ENCODE peak calls at places on chromosome 5, in four cellular contexts. S is HTR-8/SVneo, C is left ventricle myocardium inferior, U is body of pancreas. M is an unnamed sample.

GRCh38 chr5:171571663-171572062 is 152.2 kb downstream of the FGF18 start:
- DNase-seq in U (no peak), S (peak), C (no peak), M (no peak)

GRCh38 chr5:36443941-36444340 is 142.2 kb upstream of the RANBP3L start:
- DNase-seq in C (no peak), S (no peak), U (no peak), M (no peak)

GRCh38 chr5:173673295-173674170 is 57.1 kb upstream of the BOD1 start:
- DNase-seq in C (no peak), U (no peak), S (no peak), M (no peak)

GRCh38 chr5:173047838-173048105 is 8.4 kb upstream of the CREBRF start:
- DNase-seq in S (no peak), C (no peak), U (no peak), M (no peak)

GRCh38 chr5:137201876-137202275 is 297.2 kb downstream of the SPOCK1 start:
- DNase-seq in C (no peak), U (no peak), S (no peak), M (no peak)

GRCh38 chr5:133967715-133968056 is 739 bp downstream of the C5orf15 start:
- DNase-seq in U (peak), S (no peak), C (no peak), M (no peak)

GRCh38 chr5:169648725-169649124 is 11.7 kb downstream of the DOCK2 start:
- DNase-seq in U (no peak), S (no peak), C (peak), M (no peak)

GRCh38 chr5:132044207-132044606 is 16.2 kb upstream of the IL3 start:
- DNase-seq in C (no peak), S (no peak), U (no peak), M (no peak)

GRCh38 chr5:9545959-9546851 is at the start of gene SEMA5A:
- DNase-seq in C (peak), S (peak), U (peak), M (no peak)

GRCh38 chr5:122366501-122366900 is 54.5 kb downstream of the SNCAIP start:
- DNase-seq in C (no peak), U (no peak), S (no peak), M (no peak)

GRCh38 chr5:89572696-89573095 is 689.7 kb upstream of the MEF2C start:
- DNase-seq in C (no peak), U (no peak), S (no peak), M (no peak)

GRCh38 chr5:64973226-64973625 is 204.5 kb downstream of the CWC27 start:
- DNase-seq in S (no peak), C (no peak), U (no peak), M (no peak)

GRCh38 chr5:68928617-68929302 is 165.1 kb upstream of the SLC30A5 start:
- DNase-seq in U (no peak), S (no peak), C (no peak), M (peak)

GRCh38 chr5:135007749-135008363 is 26.2 kb downstream of the PITX1 start:
- DNase-seq in U (no peak), S (no peak), C (no peak), M (no peak)

GRCh38 chr5:65802080-65802479 is 80.1 kb downstream of the NLN start:
- DNase-seq in S (no peak), C (no peak), U (no peak), M (no peak)

GRCh38 chr5:118578093-118578492 is 410.3 kb downstream of the DTWD2 start:
- DNase-seq in U (no peak), S (no peak), C (no peak), M (no peak)

GRCh38 chr5:93874491-93874890 is 133.1 kb upstream of the POU5F2 start:
- DNase-seq in C (no peak), S (no peak), U (no peak), M (no peak)

GRCh38 chr5:75054110-75054930 is 2.0 kb upstream of the GCNT4 start:
- DNase-seq in S (no peak), U (peak), C (peak), M (no peak)

GRCh38 chr5:42994285-42995151 is 45.6 kb downstream of the ANXA2R start:
- DNase-seq in U (peak), S (peak), C (peak), M (peak)

GRCh38 chr5:105508519-105508918 is 1945.9 kb upstream of the NUDT12 start:
- DNase-seq in C (no peak), U (no peak), S (no peak), M (no peak)

GRCh38 chr5:150487199-150488061 is 20.5 kb upstream of the NDST1 start:
- DNase-seq in S (no peak), U (peak), C (peak), M (no peak)

GRCh38 chr5:135203593-135204036 is 169.6 kb upstream of the PITX1 start:
- DNase-seq in S (no peak), C (no peak), U (no peak), M (no peak)

GRCh38 chr5:35436441-35437057 is 181.1 kb upstream of the SPEF2 start:
- DNase-seq in S (peak), U (peak), C (no peak), M (no peak)

GRCh38 chr5:117594165-117594564 is 1019.5 kb upstream of the SEMA6A start:
- DNase-seq in U (no peak), C (no peak), S (no peak), M (no peak)

M was measured in LNCaP clone FGC.